ENCODE peak calls at places on chromosomes 13 and 19, in five cellular contexts. Q is stimulated activated naive CD4-positive, alpha-beta T cell treated with Interleukin-2 at 50 U/mL for 16 hours; T is iPS DF 6.9; S is activated naive CD8-positive, alpha-beta T cell treated with anti-CD3 and anti-CD28 coated beads, Interleukin-2, amount 50 U/mL, for 16 hours; W is epithelial cell of esophagus. B is an unnamed sample.
A peak's percentile ranks its signal among the peaks of the same experiment; 100 is the strongest.

GRCh38 chr19:52216401-52216800 is 26.5 kb downstream of the PPP2R1A start:
- DNase-seq in T (no peak), W (no peak), Q (no peak), S (no peak), B (no peak)

GRCh38 chr19:33697766-33698165 is 76.0 kb downstream of the CHST8 start:
- DNase-seq in Q (no peak), S (no peak), T (no peak), W (no peak), B (no peak)

GRCh38 chr13:77002590-77003190 is 10.8 kb downstream of the CLN5 start:
- DNase-seq in T (no peak), W (peak; percentile 50), S (no peak), Q (no peak), B (no peak)

GRCh38 chr13:48817166-48817802 is 158.4 kb upstream of the FNDC3A start:
- DNase-seq in T (no peak), S (no peak), Q (no peak), W (no peak), B (peak; percentile 9)

GRCh38 chr13:45055198-45055901 is 65.0 kb upstream of the GTF2F2 start:
- DNase-seq in Q (peak; percentile 61), S (peak; percentile 29), W (peak; percentile 94), T (no peak), B (no peak)

GRCh38 chr19:39823693-39824092 is 10.3 kb downstream of the DYRK1B start:
- DNase-seq in T (no peak), W (no peak), Q (no peak), S (no peak), B (no peak)

GRCh38 chr19:35249146-35249847 is 495 bp downstream of the LSR start:
- DNase-seq in Q (no peak), W (peak; percentile 46), S (no peak), T (no peak), B (no peak)

GRCh38 chr19:57348136-57348535 is 2.9 kb upstream of the ZNF304 start:
- DNase-seq in T (no peak), W (peak; percentile 25), S (no peak), Q (no peak), B (no peak)

GRCh38 chr19:39411006-39411831 is 1.2 kb upstream of the PLEKHG2 start:
- DNase-seq in Q (no peak), T (no peak), W (peak; percentile 55), S (no peak), B (no peak)

GRCh38 chr13:24747248-24748151 is 16.5 kb upstream of the RNF17 start:
- DNase-seq in S (no peak), Q (no peak), T (no peak), W (peak; percentile 39), B (no peak)

GRCh38 chr13:36904219-36904618 is 15.8 kb downstream of the SMAD9 start:
- DNase-seq in Q (no peak), T (no peak), W (no peak), S (no peak), B (no peak)

GRCh38 chr13:46210362-46211083 is 1.2 kb upstream of the LRRC63 start:
- DNase-seq in W (no peak), T (no peak), S (no peak), Q (no peak), B (no peak)